ENCODE peak calls at places on chromosomes 6 and 20, in eight cellular contexts. R is cardiac fibroblast, K is left ventricle myocardium superior, A is HEK293T, Y is EH, H is body of pancreas, E is ascending aorta, M is heart right ventricle. Z is an unnamed sample.
A peak's percentile ranks its signal among the peaks of the same experiment; 100 is the strongest.

GRCh38 chr20:17809714-17810631 is 110.2 kb downstream of the BANF2 start:
- DNase-seq in R (no peak), K (no peak), A (no peak), Y (peak; percentile 69), H (peak; percentile 78), E (no peak), M (no peak), Z (no peak)

GRCh38 chr6:143727035-143727434 is 49.3 kb downstream of the PHACTR2 start:
- DNase-seq in R (no peak), K (no peak), A (no peak), Y (no peak), H (no peak), E (no peak), M (no peak), Z (no peak)

GRCh38 chr6:44730771-44731391 is 343.4 kb downstream of the CDC5L start:
- DNase-seq in R (no peak), K (no peak), A (peak; percentile 63), Y (peak; percentile 96), H (no peak), E (no peak), M (no peak), Z (no peak)

GRCh38 chr6:158718431-158719126 is 68.7 kb downstream of the SYTL3 start:
- DNase-seq in R (peak; percentile 48), K (peak; percentile 52), A (peak; percentile 76), Y (no peak), H (peak; percentile 68), E (no peak), M (no peak), Z (no peak)

GRCh38 chr20:62427172-62428007 is at the start of gene RBBP8NL:
- DNase-seq in R (no peak), K (no peak), A (no peak), Y (no peak), H (peak; percentile 96), E (no peak), M (no peak), Z (no peak)

GRCh38 chr6:159594750-159595117 is 98.3 kb downstream of the SOD2 start:
- DNase-seq in R (peak; percentile 55), K (no peak), A (no peak), Y (peak; percentile 81), H (no peak), E (no peak), M (no peak), Z (no peak)

GRCh38 chr6:1485678-1486077 is 96.3 kb downstream of the FOXF2 start:
- DNase-seq in R (peak; percentile 81), K (no peak), A (no peak), Y (peak; percentile 87), H (no peak), E (no peak), M (no peak), Z (no peak)

GRCh38 chr6:154112181-154112809 is 73.3 kb downstream of the OPRM1 start:
- DNase-seq in R (no peak), K (no peak), A (no peak), Y (no peak), H (no peak), E (no peak), M (no peak), Z (no peak)

GRCh38 chr6:45665859-45666258 is 288.1 kb upstream of the SUPT3H start:
- DNase-seq in R (no peak), K (no peak), A (no peak), Y (no peak), H (no peak), E (no peak), M (no peak), Z (no peak)

GRCh38 chr6:13696226-13696625 is 15.4 kb downstream of the RANBP9 start:
- DNase-seq in R (peak; percentile 24), K (no peak), A (no peak), Y (peak; percentile 89), H (no peak), E (no peak), M (no peak), Z (no peak)

GRCh38 chr20:40470313-40471260 is 218.4 kb downstream of the MAFB start:
- DNase-seq in R (no peak), K (peak; percentile 48), A (no peak), Y (no peak), H (peak; percentile 49), E (no peak), M (peak; percentile 26), Z (peak; percentile 38)

GRCh38 chr6:63819831-63820230 is 184.2 kb downstream of the PHF3 start:
- DNase-seq in R (peak; percentile 51), K (no peak), A (no peak), Y (no peak), H (no peak), E (no peak), M (no peak), Z (no peak)

Z was measured in ovary.